ENCODE peak calls at places on chromosomes 4 and X, in eight cellular contexts. T is NCI-H82; U is CD8-positive, alpha-beta memory T cell; H is anterior cingulate cortex; S is stimulated activated CD8-positive, alpha-beta memory T cell treated with anti-CD3 and anti-CD28 coated beads, Interleukin-4, amount 100 ng/mL, for 1 hour; Z is fibroblast of mammary gland; R is IMR-90; M is activated T-cell treated with anti-CD3 and anti-CD28 coated beads for 48 hours. W is an unnamed sample.

GRCh38 chr4:135777386-135777785 is 1575.8 kb upstream of the PABPC4L start:
- DNase-seq in R (no peak), Z (no peak), U (no peak), T (no peak), H (no peak), S (no peak), M (no peak), W (no peak)

GRCh38 chr4:85165808-85166207 is 199.3 kb upstream of the WDFY3 start:
- DNase-seq in T (no peak), R (no peak), Z (no peak), S (no peak), U (no peak), H (no peak), M (no peak), W (no peak)

GRCh38 chr4:139246166-139246565 is 33.9 kb downstream of the MGARP start:
- DNase-seq in M (no peak), T (no peak), H (no peak), R (no peak), S (no peak), U (no peak), Z (no peak), W (no peak)

GRCh38 chrX:119222932-119223331 is 13.2 kb upstream of the PGRMC1 start:
- DNase-seq in M (no peak), T (no peak), S (no peak), R (no peak), Z (no peak), U (no peak), H (no peak), W (no peak)

GRCh38 chrX:56281789-56282188 is 49.6 kb downstream of the KLF8 start:
- DNase-seq in U (no peak), T (peak; percentile 47), H (no peak), Z (peak; percentile 23), S (no peak), M (no peak), R (peak; percentile 16), W (no peak)

GRCh38 chr4:118918388-118918787 is 29.7 kb downstream of the SYNPO2 start:
- DNase-seq in T (no peak), R (peak; percentile 94), Z (peak; percentile 76), S (no peak), M (no peak), H (no peak), U (no peak), W (no peak)

GRCh38 chr4:175657571-175657970 is 154.5 kb downstream of the GPM6A start:
- DNase-seq in R (no peak), Z (no peak), T (no peak), H (no peak), M (no peak), S (no peak), U (no peak), W (no peak)

GRCh38 chr4:142383800-142384470 is 462.2 kb downstream of the INPP4B start:
- DNase-seq in H (no peak), T (no peak), Z (no peak), S (no peak), M (no peak), U (no peak), R (no peak), W (no peak)

GRCh38 chr4:113444386-113444785 is 317.2 kb downstream of the CAMK2D start:
- DNase-seq in M (no peak), H (no peak), T (no peak), R (peak; percentile 73), S (no peak), U (no peak), Z (peak; percentile 74), W (no peak)

GRCh38 chr4:56240554-56241190 is 146.6 kb downstream of the AASDH start:
- DNase-seq in R (no peak), M (no peak), H (no peak), T (peak; percentile 54), Z (no peak), S (no peak), U (no peak), W (no peak)

GRCh38 chr4:149836546-149836945 is 20.9 kb upstream of the IQCM start:
- DNase-seq in R (peak; percentile 8), S (no peak), U (no peak), H (no peak), M (no peak), T (no peak), Z (peak; percentile 26), W (no peak)

GRCh38 chr4:169417629-169418282 is 147.0 kb upstream of the SH3RF1 start:
- DNase-seq in T (no peak), Z (no peak), S (no peak), U (no peak), M (no peak), H (no peak), R (no peak), W (no peak)

GRCh38 chr4:127997534-127998388 is 32.6 kb downstream of the ABHD18 start:
- DNase-seq in S (no peak), M (peak; percentile 12), T (peak; percentile 79), H (no peak), R (peak; percentile 63), U (no peak), Z (peak; percentile 57), W (no peak)

GRCh38 chr4:13548059-13548983 is 4.0 kb upstream of the NKX3-2 start:
- DNase-seq in R (no peak), H (no peak), S (no peak), Z (no peak), T (peak; percentile 67), U (no peak), M (no peak), W (no peak)

GRCh38 chr4:179583221-179583620 is 2141.0 kb upstream of the AGA start:
- DNase-seq in H (no peak), S (no peak), R (no peak), Z (no peak), T (no peak), M (no peak), U (no peak), W (no peak)

GRCh38 chr4:170089274-170089742 is 448 bp downstream of the AADAT start:
- DNase-seq in M (no peak), U (no peak), S (no peak), T (peak; percentile 73), Z (peak; percentile 41), R (peak; percentile 39), H (no peak), W (no peak)

GRCh38 chrX:74925210-74926088 is at the start of gene NEXMIF:
- DNase-seq in T (peak; percentile 75), S (no peak), H (peak; percentile 24), R (no peak), M (peak; percentile 32), U (no peak), Z (peak; percentile 7), W (peak; percentile 53)

GRCh38 chr4:101555341-101555880 is 208.1 kb upstream of the PPP3CA start:
- DNase-seq in H (no peak), Z (no peak), S (no peak), M (no peak), U (no peak), R (no peak), T (no peak), W (no peak)

W was measured in sciatic nerve.